ENCODE peak calls at places on chromosome X, in six cellular contexts. J is choroid plexus epithelial cell, P is T follicular helper cell, O is hippocampal formation, U is HTR-8/SVneo, D is RCC 7860. T is an unnamed sample.

GRCh38 chrX:103666202-103667107 is 20.0 kb downstream of the MORF4L2 start:
- DNase-seq in D (no peak), O (no peak), J (no peak), P (no peak), U (no peak), T (no peak)

GRCh38 chrX:141220342-141221008 is 21.8 kb downstream of the SPANXC start:
- DNase-seq in D (peak), O (no peak), J (peak), P (no peak), U (peak), T (no peak)

GRCh38 chrX:48761674-48762471 is at the start of gene GLOD5:
- DNase-seq in U (peak), D (no peak), J (peak), P (no peak), O (no peak), T (no peak)

GRCh38 chrX:11531226-11531625 is 134.5 kb downstream of the ARHGAP6 start:
- DNase-seq in D (no peak), O (peak), P (no peak), J (peak), U (no peak), T (no peak)

GRCh38 chrX:74133156-74133796 is 170.7 kb upstream of the ZCCHC13 start:
- DNase-seq in O (peak), U (peak), P (no peak), D (peak), J (peak), T (no peak)

GRCh38 chrX:50700921-50701320 is 113.1 kb downstream of the SHROOM4 start:
- DNase-seq in O (no peak), D (no peak), U (no peak), J (no peak), P (no peak), T (no peak)

GRCh38 chrX:2690856-2691542 is at the start of gene CD99:
- DNase-seq in D (peak), J (peak), O (no peak), P (peak), U (peak), T (peak)

GRCh38 chrX:120660638-120661037 is 30.8 kb upstream of the C1GALT1C1 start:
- DNase-seq in D (no peak), J (no peak), U (no peak), P (no peak), O (no peak), T (no peak)

GRCh38 chrX:21840199-21840557 is 761 bp downstream of the MBTPS2 start:
- DNase-seq in D (no peak), P (no peak), O (no peak), J (peak), U (no peak), T (no peak)

GRCh38 chrX:68681443-68681941 is 34.0 kb downstream of the STARD8 start:
- DNase-seq in O (no peak), D (peak), P (no peak), U (no peak), J (peak), T (no peak)

GRCh38 chrX:8042304-8042703 is 115.1 kb upstream of the PNPLA4 start:
- DNase-seq in J (peak), P (no peak), U (no peak), O (no peak), D (no peak), T (no peak)

GRCh38 chrX:134880866-134881265 is 109.9 kb upstream of the SMIM10 start:
- DNase-seq in P (no peak), U (no peak), D (no peak), J (peak), O (no peak), T (no peak)

GRCh38 chrX:134752558-134752957 is 94.3 kb upstream of the PLAC1 start:
- DNase-seq in U (no peak), J (no peak), D (no peak), O (no peak), P (no peak), T (no peak)

GRCh38 chrX:97159916-97160800 is 276.4 kb downstream of the RPA4 start:
- DNase-seq in O (no peak), P (no peak), J (no peak), D (peak), U (no peak), T (no peak)

GRCh38 chrX:71637848-71638247 is 19.5 kb upstream of the CXCR3 start:
- DNase-seq in U (no peak), J (peak), P (no peak), O (no peak), D (no peak), T (no peak)

GRCh38 chrX:14616876-14617275 is 87.5 kb downstream of the GLRA2 start:
- DNase-seq in O (no peak), U (no peak), J (no peak), P (no peak), D (no peak), T (no peak)

GRCh38 chrX:147602297-147602696 is 309.4 kb upstream of the FMR1 start:
- DNase-seq in D (peak), J (no peak), O (peak), P (no peak), U (no peak), T (no peak)

GRCh38 chrX:42442745-42443144 is 335.2 kb downstream of the PPP1R2C start:
- DNase-seq in U (no peak), D (no peak), O (no peak), J (no peak), P (no peak), T (no peak)

GRCh38 chrX:40093586-40093985 is 4.2 kb downstream of the BCOR start:
- DNase-seq in O (no peak), J (no peak), P (no peak), D (no peak), U (no peak), T (no peak)

GRCh38 chrX:150919401-150919800 is 20.9 kb upstream of the CD99L2 start:
- DNase-seq in P (no peak), D (no peak), J (no peak), U (no peak), O (no peak), T (no peak)

GRCh38 chrX:133068461-133068860 is 28.4 kb downstream of the USP26 start:
- DNase-seq in P (no peak), U (no peak), O (no peak), J (no peak), D (no peak), T (no peak)

GRCh38 chrX:97609357-97609756 is 725.6 kb downstream of the RPA4 start:
- DNase-seq in U (no peak), J (no peak), D (no peak), O (no peak), P (no peak), T (no peak)

GRCh38 chrX:130523460-130524394 is 121.9 kb downstream of the RBMX2 start:
- DNase-seq in U (no peak), J (peak), P (no peak), O (no peak), D (no peak), T (no peak)

GRCh38 chrX:23570674-23571343 is 96.5 kb upstream of the PRDX4 start:
- DNase-seq in J (no peak), D (no peak), P (no peak), U (no peak), O (no peak), T (no peak)

GRCh38 chrX:106811131-106811910 is 8.8 kb downstream of the TBC1D8B start:
- DNase-seq in U (no peak), P (no peak), D (no peak), O (no peak), J (peak), T (no peak)

GRCh38 chrX:37800762-37801161 is 20.9 kb downstream of the CYBB start:
- DNase-seq in U (no peak), J (peak), O (no peak), P (no peak), D (no peak), T (no peak)

T was measured in mesothelial cell of epicardium.